ENCODE peak calls at places on chromosomes 1 and 21, in five cellular contexts. One of them, this sample, is unnamed.

GRCh38 chr1:201156346-201156745 is 2.1 kb upstream of the TMEM9 start:
- DNase-seq in posterior cingulate gyrus: no peak
- DNase-seq in naive thymus-derived CD4-positive, alpha-beta T cell: no peak
- DNase-seq in skeletal muscle cell: no peak
- DNase-seq in B cell: no peak
- DNase-seq in this sample: no peak

GRCh38 chr21:33490991-33491372 is 534 bp downstream of the DNAJC28 start:
- DNase-seq in B cell: no peak
- DNase-seq in posterior cingulate gyrus: no peak
- DNase-seq in naive thymus-derived CD4-positive, alpha-beta T cell: no peak
- DNase-seq in skeletal muscle cell: no peak
- DNase-seq in this sample: no peak

GRCh38 chr1:170657275-170657853 is 6.6 kb upstream of the PRRX1 start:
- DNase-seq in B cell: no peak
- DNase-seq in naive thymus-derived CD4-positive, alpha-beta T cell: no peak
- DNase-seq in posterior cingulate gyrus: no peak
- DNase-seq in skeletal muscle cell: no peak
- DNase-seq in this sample: no peak

GRCh38 chr1:172167801-172168596 is 252.5 kb upstream of the C1orf105 start:
- DNase-seq in B cell: no peak
- DNase-seq in posterior cingulate gyrus: no peak
- DNase-seq in skeletal muscle cell: peak; percentile 89
- DNase-seq in naive thymus-derived CD4-positive, alpha-beta T cell: no peak
- DNase-seq in this sample: peak; percentile 92

GRCh38 chr1:119602169-119602568 is 45.9 kb downstream of the ZNF697 start:
- DNase-seq in posterior cingulate gyrus: no peak
- DNase-seq in naive thymus-derived CD4-positive, alpha-beta T cell: no peak
- DNase-seq in skeletal muscle cell: no peak
- DNase-seq in B cell: no peak
- DNase-seq in this sample: no peak

GRCh38 chr1:108041360-108042143 is 76.6 kb upstream of the VAV3 start:
- DNase-seq in posterior cingulate gyrus: no peak
- DNase-seq in B cell: peak; percentile 45
- DNase-seq in skeletal muscle cell: no peak
- DNase-seq in naive thymus-derived CD4-positive, alpha-beta T cell: no peak
- DNase-seq in this sample: peak; percentile 78

GRCh38 chr1:224106568-224107281 is 7.2 kb upstream of the FBXO28 start:
- DNase-seq in naive thymus-derived CD4-positive, alpha-beta T cell: no peak
- DNase-seq in posterior cingulate gyrus: no peak
- DNase-seq in skeletal muscle cell: peak; percentile 23
- DNase-seq in B cell: no peak
- DNase-seq in this sample: peak; percentile 61

GRCh38 chr1:84944767-84945486 is 51.9 kb upstream of the LPAR3 start:
- DNase-seq in posterior cingulate gyrus: peak; percentile 36
- DNase-seq in naive thymus-derived CD4-positive, alpha-beta T cell: peak; percentile 90
- DNase-seq in B cell: peak; percentile 83
- DNase-seq in skeletal muscle cell: peak; percentile 71
- DNase-seq in this sample: peak; percentile 94

GRCh38 chr1:183303901-183304300 is 114.3 kb downstream of the NMNAT2 start:
- DNase-seq in naive thymus-derived CD4-positive, alpha-beta T cell: no peak
- DNase-seq in B cell: no peak
- DNase-seq in posterior cingulate gyrus: no peak
- DNase-seq in skeletal muscle cell: peak; percentile 16
- DNase-seq in this sample: no peak

GRCh38 chr1:1989102-1989542 is 14.5 kb downstream of the CFAP74 start:
- DNase-seq in naive thymus-derived CD4-positive, alpha-beta T cell: no peak
- DNase-seq in B cell: no peak
- DNase-seq in posterior cingulate gyrus: no peak
- DNase-seq in skeletal muscle cell: no peak
- DNase-seq in this sample: no peak

GRCh38 chr1:247453256-247453655 is 4.6 kb downstream of the OR2B11 start:
- DNase-seq in naive thymus-derived CD4-positive, alpha-beta T cell: no peak
- DNase-seq in B cell: no peak
- DNase-seq in skeletal muscle cell: no peak
- DNase-seq in posterior cingulate gyrus: no peak
- DNase-seq in this sample: no peak

GRCh38 chr1:152167835-152168534 is 9.0 kb upstream of the RPTN start:
- DNase-seq in B cell: no peak
- DNase-seq in posterior cingulate gyrus: no peak
- DNase-seq in naive thymus-derived CD4-positive, alpha-beta T cell: no peak
- DNase-seq in skeletal muscle cell: peak; percentile 87
- DNase-seq in this sample: peak; percentile 88

GRCh38 chr1:183568176-183569041 is 21.9 kb downstream of the NCF2 start:
- DNase-seq in posterior cingulate gyrus: no peak
- DNase-seq in naive thymus-derived CD4-positive, alpha-beta T cell: no peak
- DNase-seq in B cell: no peak
- DNase-seq in skeletal muscle cell: no peak
- DNase-seq in this sample: no peak

GRCh38 chr1:3292868-3293562 is 161.4 kb upstream of the ARHGEF16 start:
- DNase-seq in B cell: no peak
- DNase-seq in skeletal muscle cell: no peak
- DNase-seq in naive thymus-derived CD4-positive, alpha-beta T cell: no peak
- DNase-seq in posterior cingulate gyrus: no peak
- DNase-seq in this sample: peak; percentile 58

GRCh38 chr1:41446851-41447610 is 37.5 kb downstream of the EDN2 start:
- DNase-seq in naive thymus-derived CD4-positive, alpha-beta T cell: no peak
- DNase-seq in B cell: no peak
- DNase-seq in posterior cingulate gyrus: no peak
- DNase-seq in skeletal muscle cell: no peak
- DNase-seq in this sample: no peak

GRCh38 chr1:11787251-11787803 is 18.4 kb downstream of the MTHFR start:
- DNase-seq in naive thymus-derived CD4-positive, alpha-beta T cell: no peak
- DNase-seq in posterior cingulate gyrus: no peak
- DNase-seq in skeletal muscle cell: no peak
- DNase-seq in B cell: no peak
- DNase-seq in this sample: peak; percentile 82

GRCh38 chr1:29349871-29350491 is 113.7 kb downstream of the PTPRU start:
- DNase-seq in B cell: no peak
- DNase-seq in posterior cingulate gyrus: no peak
- DNase-seq in skeletal muscle cell: no peak
- DNase-seq in naive thymus-derived CD4-positive, alpha-beta T cell: no peak
- DNase-seq in this sample: no peak

GRCh38 chr21:46317710-46318463 is 5.8 kb downstream of the C21orf58 start:
- DNase-seq in B cell: no peak
- DNase-seq in skeletal muscle cell: no peak
- DNase-seq in naive thymus-derived CD4-positive, alpha-beta T cell: no peak
- DNase-seq in posterior cingulate gyrus: no peak
- DNase-seq in this sample: no peak

GRCh38 chr1:29800522-29800956 is 564.2 kb downstream of the PTPRU start:
- DNase-seq in naive thymus-derived CD4-positive, alpha-beta T cell: no peak
- DNase-seq in skeletal muscle cell: no peak
- DNase-seq in posterior cingulate gyrus: no peak
- DNase-seq in B cell: no peak
- DNase-seq in this sample: no peak

GRCh38 chr1:174191255-174191906 is 32.1 kb downstream of the RABGAP1L start:
- DNase-seq in posterior cingulate gyrus: no peak
- DNase-seq in B cell: no peak
- DNase-seq in skeletal muscle cell: peak; percentile 11
- DNase-seq in naive thymus-derived CD4-positive, alpha-beta T cell: no peak
- DNase-seq in this sample: peak; percentile 73

GRCh38 chr1:55195523-55196233 is 19.5 kb downstream of the USP24 start:
- DNase-seq in posterior cingulate gyrus: no peak
- DNase-seq in naive thymus-derived CD4-positive, alpha-beta T cell: no peak
- DNase-seq in skeletal muscle cell: peak; percentile 73
- DNase-seq in B cell: no peak
- DNase-seq in this sample: no peak

GRCh38 chr1:167720965-167721616 is 691 bp upstream of the MPZL1 start:
- DNase-seq in naive thymus-derived CD4-positive, alpha-beta T cell: no peak
- DNase-seq in skeletal muscle cell: peak; percentile 31
- DNase-seq in posterior cingulate gyrus: peak; percentile 33
- DNase-seq in B cell: peak; percentile 57
- DNase-seq in this sample: peak; percentile 70

GRCh38 chr1:43836267-43836951 is 97.2 kb upstream of the ARTN start:
- DNase-seq in naive thymus-derived CD4-positive, alpha-beta T cell: peak; percentile 76
- DNase-seq in B cell: peak; percentile 70
- DNase-seq in skeletal muscle cell: no peak
- DNase-seq in posterior cingulate gyrus: no peak
- DNase-seq in this sample: peak; percentile 74

GRCh38 chr1:175220853-175221547 is 28.4 kb upstream of the KIAA0040 start:
- DNase-seq in naive thymus-derived CD4-positive, alpha-beta T cell: no peak
- DNase-seq in B cell: no peak
- DNase-seq in posterior cingulate gyrus: no peak
- DNase-seq in skeletal muscle cell: no peak
- DNase-seq in this sample: no peak

GRCh38 chr1:1121611-1122077 is 5.8 kb upstream of the C1orf159 start:
- DNase-seq in skeletal muscle cell: no peak
- DNase-seq in B cell: no peak
- DNase-seq in posterior cingulate gyrus: no peak
- DNase-seq in naive thymus-derived CD4-positive, alpha-beta T cell: no peak
- DNase-seq in this sample: no peak

GRCh38 chr1:25735956-25736529 is 64.0 kb upstream of the SELENON start:
- DNase-seq in posterior cingulate gyrus: no peak
- DNase-seq in skeletal muscle cell: no peak
- DNase-seq in B cell: no peak
- DNase-seq in naive thymus-derived CD4-positive, alpha-beta T cell: no peak
- DNase-seq in this sample: no peak

GRCh38 chr1:201949491-201949890 is 3.1 kb upstream of the LMOD1 start:
- DNase-seq in posterior cingulate gyrus: no peak
- DNase-seq in naive thymus-derived CD4-positive, alpha-beta T cell: no peak
- DNase-seq in skeletal muscle cell: no peak
- DNase-seq in B cell: no peak
- DNase-seq in this sample: no peak

GRCh38 chr1:162856260-162856659 is 4.7 kb downstream of the CCDC190 start:
- DNase-seq in skeletal muscle cell: peak; percentile 95
- DNase-seq in posterior cingulate gyrus: no peak
- DNase-seq in B cell: no peak
- DNase-seq in naive thymus-derived CD4-positive, alpha-beta T cell: no peak
- DNase-seq in this sample: peak; percentile 96

GRCh38 chr1:40772146-40772770 is 11.3 kb upstream of the KCNQ4 start:
- DNase-seq in B cell: no peak
- DNase-seq in naive thymus-derived CD4-positive, alpha-beta T cell: no peak
- DNase-seq in posterior cingulate gyrus: no peak
- DNase-seq in skeletal muscle cell: no peak
- DNase-seq in this sample: no peak

GRCh38 chr1:171174895-171175294 is 10.2 kb upstream of the FMO2 start:
- DNase-seq in skeletal muscle cell: no peak
- DNase-seq in naive thymus-derived CD4-positive, alpha-beta T cell: no peak
- DNase-seq in posterior cingulate gyrus: no peak
- DNase-seq in B cell: no peak
- DNase-seq in this sample: no peak

This sample was measured in astrocyte of the hippocampus.